ENCODE peak calls at places on chromosomes 12 and 14, in nine cellular contexts. One of them, this sample, is unnamed.

GRCh38 chr14:96741151-96741977 is 55.8 kb upstream of the VRK1 start:
- DNase-seq in transverse colon: peak; percentile 49
- DNase-seq in sigmoid colon: peak; percentile 67
- DNase-seq in Panc1: no peak
- DNase-seq in GM23338: peak; percentile 64
- DNase-seq in spleen: peak; percentile 94
- DNase-seq in suprapubic skin: no peak
- DNase-seq in SK-N-SH: peak; percentile 91
- DNase-seq in HepG2: no peak
- DNase-seq in this sample: peak; percentile 68

GRCh38 chr12:10385181-10385613 is 4.6 kb downstream of the KLRK1 start:
- DNase-seq in transverse colon: no peak
- DNase-seq in sigmoid colon: no peak
- DNase-seq in Panc1: no peak
- DNase-seq in GM23338: no peak
- DNase-seq in spleen: no peak
- DNase-seq in suprapubic skin: no peak
- DNase-seq in SK-N-SH: no peak
- DNase-seq in HepG2: peak; percentile 39
- DNase-seq in this sample: no peak

GRCh38 chr12:57615637-57616036 is 4.4 kb downstream of the ARHGEF25 start:
- DNase-seq in transverse colon: no peak
- DNase-seq in sigmoid colon: peak; percentile 41
- DNase-seq in Panc1: no peak
- DNase-seq in GM23338: no peak
- DNase-seq in spleen: no peak
- DNase-seq in suprapubic skin: peak; percentile 50
- DNase-seq in SK-N-SH: no peak
- DNase-seq in HepG2: no peak
- DNase-seq in this sample: no peak

GRCh38 chr12:116276433-116277216 is 868 bp downstream of the MED13L start:
- DNase-seq in transverse colon: peak; percentile 76
- DNase-seq in sigmoid colon: peak; percentile 84
- DNase-seq in Panc1: no peak
- DNase-seq in GM23338: peak; percentile 66
- DNase-seq in spleen: peak; percentile 95
- DNase-seq in suprapubic skin: peak; percentile 90
- DNase-seq in SK-N-SH: peak; percentile 81
- DNase-seq in HepG2: peak; percentile 71
- DNase-seq in this sample: peak; percentile 77

GRCh38 chr12:38268612-38269011 is 48.0 kb upstream of the ALG10B start:
- DNase-seq in transverse colon: no peak
- DNase-seq in sigmoid colon: no peak
- DNase-seq in Panc1: no peak
- DNase-seq in GM23338: no peak
- DNase-seq in spleen: no peak
- DNase-seq in suprapubic skin: no peak
- DNase-seq in SK-N-SH: no peak
- DNase-seq in HepG2: no peak
- DNase-seq in this sample: no peak

GRCh38 chr14:29584992-29585391 is 342.7 kb downstream of the PRKD1 start:
- DNase-seq in transverse colon: peak; percentile 8
- DNase-seq in sigmoid colon: peak; percentile 77
- DNase-seq in Panc1: no peak
- DNase-seq in GM23338: peak; percentile 66
- DNase-seq in spleen: no peak
- DNase-seq in suprapubic skin: no peak
- DNase-seq in SK-N-SH: no peak
- DNase-seq in HepG2: peak; percentile 32
- DNase-seq in this sample: no peak

GRCh38 chr12:49428652-49429549 is 61.6 kb downstream of the SPATS2 start:
- DNase-seq in transverse colon: no peak
- DNase-seq in sigmoid colon: no peak
- DNase-seq in Panc1: no peak
- DNase-seq in GM23338: no peak
- DNase-seq in spleen: no peak
- DNase-seq in suprapubic skin: no peak
- DNase-seq in SK-N-SH: no peak
- DNase-seq in HepG2: no peak
- DNase-seq in this sample: no peak

GRCh38 chr12:79426121-79426520 is 264.6 kb downstream of the PAWR start:
- DNase-seq in transverse colon: no peak
- DNase-seq in sigmoid colon: no peak
- DNase-seq in Panc1: no peak
- DNase-seq in GM23338: no peak
- DNase-seq in spleen: no peak
- DNase-seq in suprapubic skin: no peak
- DNase-seq in SK-N-SH: no peak
- DNase-seq in HepG2: no peak
- DNase-seq in this sample: no peak

GRCh38 chr12:132191715-132192553 is 47.7 kb downstream of the NOC4L start:
- DNase-seq in transverse colon: no peak
- DNase-seq in sigmoid colon: no peak
- DNase-seq in Panc1: no peak
- DNase-seq in GM23338: no peak
- DNase-seq in spleen: no peak
- DNase-seq in suprapubic skin: no peak
- DNase-seq in SK-N-SH: peak; percentile 80
- DNase-seq in HepG2: no peak
- DNase-seq in this sample: no peak

GRCh38 chr14:51539571-51540037 is 112.1 kb upstream of the FRMD6 start:
- DNase-seq in transverse colon: no peak
- DNase-seq in sigmoid colon: no peak
- DNase-seq in Panc1: no peak
- DNase-seq in GM23338: peak; percentile 47
- DNase-seq in spleen: no peak
- DNase-seq in suprapubic skin: no peak
- DNase-seq in SK-N-SH: no peak
- DNase-seq in HepG2: no peak
- DNase-seq in this sample: no peak

GRCh38 chr14:67418368-67419174 is 6.6 kb upstream of the PLEK2 start:
- DNase-seq in transverse colon: peak; percentile 79
- DNase-seq in sigmoid colon: peak; percentile 29
- DNase-seq in Panc1: no peak
- DNase-seq in GM23338: no peak
- DNase-seq in spleen: no peak
- DNase-seq in suprapubic skin: no peak
- DNase-seq in SK-N-SH: no peak
- DNase-seq in HepG2: no peak
- DNase-seq in this sample: peak; percentile 63

GRCh38 chr14:72779679-72780078 is 114.2 kb downstream of the DPF3 start:
- DNase-seq in transverse colon: no peak
- DNase-seq in sigmoid colon: no peak
- DNase-seq in Panc1: no peak
- DNase-seq in GM23338: no peak
- DNase-seq in spleen: no peak
- DNase-seq in suprapubic skin: peak; percentile 34
- DNase-seq in SK-N-SH: no peak
- DNase-seq in HepG2: no peak
- DNase-seq in this sample: no peak

DNA sequence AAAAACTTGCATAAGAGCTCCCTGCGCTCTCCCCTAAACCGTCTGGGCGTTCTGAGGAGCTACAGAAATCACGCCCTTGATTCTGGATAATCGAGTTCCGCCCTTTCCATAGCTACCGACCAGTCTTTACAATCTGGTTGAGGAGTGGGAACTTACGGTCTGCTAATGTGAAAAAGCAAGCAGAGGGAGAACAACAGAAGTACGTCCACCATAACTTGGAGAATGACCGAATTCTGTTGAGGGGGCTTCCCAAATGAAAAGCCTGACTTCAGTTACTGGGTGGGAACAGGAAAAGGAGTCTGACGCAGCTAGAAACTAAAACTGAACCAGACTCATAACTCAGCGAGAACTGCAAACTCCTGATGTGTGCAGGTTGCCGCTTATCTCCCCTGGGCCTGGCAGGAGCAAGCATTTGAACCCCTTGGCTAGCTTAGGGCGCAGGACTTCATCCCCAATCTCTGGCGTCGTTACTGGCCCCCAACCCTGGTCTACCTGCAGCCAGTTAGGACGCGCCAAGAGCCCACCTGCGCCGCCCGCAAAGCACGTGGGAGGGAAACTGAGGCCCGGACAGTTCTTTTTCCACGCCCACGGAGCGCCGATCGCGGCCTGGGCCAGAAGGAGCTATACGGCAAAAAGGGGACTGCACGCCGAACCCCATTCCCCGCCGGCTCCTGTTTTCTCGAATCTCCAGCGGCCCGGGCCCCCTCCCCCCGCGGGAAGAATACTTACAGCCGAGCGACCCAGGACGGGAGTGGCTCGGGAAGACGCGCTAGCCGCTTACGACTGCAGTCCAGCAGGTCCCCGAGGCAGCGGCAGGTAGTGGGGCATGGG is 818 bp downstream of the LRIG3 start:
- DNase-seq in transverse colon: peak; percentile 42
- DNase-seq in sigmoid colon: peak; percentile 71
- DNase-seq in Panc1: peak; percentile 33
- DNase-seq in GM23338: peak; percentile 38
- DNase-seq in spleen: peak; percentile 75
- DNase-seq in suprapubic skin: peak; percentile 81
- DNase-seq in SK-N-SH: no peak
- DNase-seq in HepG2: peak; percentile 27
- DNase-seq in this sample: no peak
- TF ChIP-seq POLR2AphosphoS5 in transverse colon: peak; percentile 52
- TF ChIP-seq POLR2AphosphoS5 in sigmoid colon: peak; percentile 53
- TF ChIP-seq POLR2AphosphoS5 in Panc1: no peak
- TF ChIP-seq POLR2AphosphoS5 in GM23338: no peak
- TF ChIP-seq POLR2AphosphoS5 in spleen: peak; percentile 7
- TF ChIP-seq POLR2AphosphoS5 in suprapubic skin: peak; percentile 85
- TF ChIP-seq POLR2AphosphoS5 in SK-N-SH: no peak
- TF ChIP-seq POLR2AphosphoS5 in HepG2: no peak
- TF ChIP-seq POLR2AphosphoS5 in this sample: peak; percentile 29

DNA sequence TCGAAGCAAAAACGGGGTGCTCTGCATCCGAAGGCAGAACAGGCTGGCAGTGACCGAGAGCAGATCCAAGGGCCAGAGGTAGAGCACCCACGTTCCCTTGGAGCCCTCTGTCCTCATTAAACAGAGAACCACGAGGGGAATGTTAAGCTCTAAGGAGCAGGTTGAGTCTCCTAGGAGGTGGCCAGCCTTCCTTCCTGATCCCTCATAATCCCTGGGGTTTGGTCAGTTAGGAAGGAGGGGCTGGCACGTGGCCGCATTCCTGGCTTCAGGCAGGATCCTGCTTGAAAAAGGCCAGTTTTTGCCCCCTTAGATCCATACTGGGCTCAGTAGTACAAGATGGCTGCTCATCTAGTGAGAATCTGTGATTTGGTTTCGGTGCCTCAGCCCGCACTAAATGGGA is 57.2 kb downstream of the SLC24A4 start:
- DNase-seq in transverse colon: no peak
- DNase-seq in sigmoid colon: no peak
- DNase-seq in Panc1: no peak
- DNase-seq in GM23338: no peak
- DNase-seq in spleen: no peak
- DNase-seq in suprapubic skin: no peak
- DNase-seq in SK-N-SH: no peak
- DNase-seq in HepG2: no peak
- DNase-seq in this sample: no peak
- H3K4me3 ChIP-seq in transverse colon: no peak overlapping the region
- H3K4me3 ChIP-seq in sigmoid colon: no peak overlapping the region
- H3K4me3 ChIP-seq in Panc1: no peak overlapping the region
- H3K4me3 ChIP-seq in GM23338: no peak overlapping the region
- H3K4me3 ChIP-seq in spleen: no peak overlapping the region
- H3K4me3 ChIP-seq in suprapubic skin: no peak overlapping the region
- H3K4me3 ChIP-seq in SK-N-SH: no peak overlapping the region
- H3K4me3 ChIP-seq in HepG2: no peak overlapping the region
- H3K4me3 ChIP-seq in this sample: no peak overlapping the region

DNA sequence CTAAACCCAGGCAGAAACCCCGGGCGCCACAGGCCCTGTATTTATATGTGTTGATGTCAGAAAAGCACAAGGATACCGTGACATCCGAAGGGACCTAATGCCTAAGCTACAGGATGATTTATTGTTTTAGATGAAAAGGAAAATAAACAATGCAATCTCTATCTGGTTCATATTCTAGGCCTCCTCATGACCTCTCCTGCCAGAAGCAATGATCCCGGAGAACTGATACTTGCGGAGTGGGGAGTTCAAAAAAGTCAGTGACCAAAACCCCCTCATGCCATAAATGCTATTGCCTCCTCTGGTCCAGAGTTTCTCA is 849 bp upstream of the CSRP2 start:
- DNase-seq in transverse colon: no peak
- DNase-seq in sigmoid colon: no peak
- DNase-seq in Panc1: no peak
- DNase-seq in GM23338: no peak
- DNase-seq in spleen: no peak
- DNase-seq in suprapubic skin: no peak
- DNase-seq in SK-N-SH: no peak
- DNase-seq in HepG2: no peak
- DNase-seq in this sample: no peak
- TF ChIP-seq CTCF in transverse colon: no peak
- TF ChIP-seq CTCF in sigmoid colon: peak; percentile 34
- TF ChIP-seq CTCF in Panc1: no peak
- TF ChIP-seq CTCF in GM23338: peak; percentile 3
- TF ChIP-seq CTCF in spleen: no peak
- TF ChIP-seq CTCF in suprapubic skin: no peak
- TF ChIP-seq CTCF in SK-N-SH: no peak
- TF ChIP-seq CTCF in HepG2: no peak
- TF ChIP-seq CTCF in this sample: no peak

DNA sequence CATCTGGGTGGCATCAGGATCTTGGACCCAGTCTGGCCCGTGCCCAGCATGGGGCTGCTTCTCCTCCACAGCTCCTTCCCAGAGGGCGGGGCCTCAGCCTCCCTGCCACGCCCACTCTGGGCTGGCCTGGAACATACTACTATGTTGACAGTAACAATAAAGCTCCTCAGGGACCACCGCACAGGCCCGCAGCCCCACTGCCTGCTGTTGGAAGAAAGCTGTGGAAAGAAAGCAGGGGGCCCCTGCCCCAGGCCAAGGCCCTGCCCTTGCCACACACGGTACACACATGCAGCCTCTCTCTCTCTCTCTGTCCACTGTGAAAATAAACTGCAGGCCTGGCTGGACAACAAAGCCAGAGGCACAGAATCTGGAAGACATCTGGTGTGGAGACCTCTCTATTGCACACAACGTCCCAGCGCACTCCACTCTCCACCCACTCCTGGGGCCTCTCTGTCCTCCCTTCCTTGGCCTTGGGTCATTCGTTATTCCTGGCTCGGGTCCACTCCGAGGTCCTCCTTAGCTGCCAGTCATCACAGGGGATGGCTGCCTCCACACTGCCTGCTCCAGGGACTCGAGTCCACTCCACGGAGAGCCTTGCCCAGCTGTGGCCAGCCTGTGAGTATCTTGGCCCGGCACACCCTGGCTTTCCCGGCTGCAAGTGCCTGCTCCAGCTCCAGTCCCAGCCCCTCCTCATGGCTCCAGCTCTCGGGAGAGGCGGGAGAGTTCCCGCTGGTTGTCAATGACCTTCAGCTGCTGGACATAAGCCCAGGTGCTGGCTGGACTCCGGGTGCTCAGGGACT is 11.8 kb upstream of the ENDOU start:
- DNase-seq in transverse colon: peak; percentile 56
- DNase-seq in sigmoid colon: peak; percentile 96
- DNase-seq in Panc1: no peak
- DNase-seq in GM23338: no peak
- DNase-seq in spleen: peak; percentile 88
- DNase-seq in suprapubic skin: peak; percentile 92
- DNase-seq in SK-N-SH: peak; percentile 84
- DNase-seq in HepG2: no peak
- DNase-seq in this sample: peak; percentile 88
- TF ChIP-seq POLR2AphosphoS5 in transverse colon: peak; percentile 45
- TF ChIP-seq POLR2AphosphoS5 in sigmoid colon: peak; percentile 64
- TF ChIP-seq POLR2AphosphoS5 in Panc1: no peak
- TF ChIP-seq POLR2AphosphoS5 in GM23338: no peak
- TF ChIP-seq POLR2AphosphoS5 in spleen: peak; percentile 78
- TF ChIP-seq POLR2AphosphoS5 in suprapubic skin: peak; percentile 39
- TF ChIP-seq POLR2AphosphoS5 in SK-N-SH: peak; percentile 37
- TF ChIP-seq POLR2AphosphoS5 in HepG2: no peak
- TF ChIP-seq POLR2AphosphoS5 in this sample: peak; percentile 29

This sample was measured in stomach.